ENCODE peak calls at places on chromosomes 7 and 10, in ten cellular contexts. E, M, Y, W, S, N, I, U, Z and V are unnamed samples.

GRCh38 chr7:146922777-146923176 is 806.2 kb downstream of the CNTNAP2 start:
- DNase-seq in M (no peak), E (no peak), N (no peak), Y (no peak), Z (no peak), S (no peak), U (no peak), I (no peak), W (no peak), V (no peak)

GRCh38 chr10:110379831-110380230 is 75.1 kb upstream of the SMNDC1 start:
- DNase-seq in Z (no peak), U (no peak), Y (no peak), N (no peak), S (no peak), E (no peak), M (no peak), W (no peak), I (no peak), V (no peak)

GRCh38 chr10:72133517-72133916 is 45.2 kb upstream of the SPOCK2 start:
- DNase-seq in E (no peak), N (no peak), S (no peak), Z (no peak), Y (no peak), M (peak; percentile 82), U (peak; percentile 81), W (no peak), I (no peak), V (no peak)

GRCh38 chr10:11874568-11875182 is 51.5 kb downstream of the PROSER2 start:
- DNase-seq in Z (peak; percentile 90), W (peak; percentile 7), S (no peak), I (peak; percentile 69), E (peak; percentile 48), N (peak; percentile 42), Y (no peak), M (peak; percentile 31), U (no peak), V (peak; percentile 45)

GRCh38 chr10:8544057-8544380 is 489.5 kb downstream of the GATA3 start:
- DNase-seq in W (no peak), E (no peak), S (no peak), U (no peak), M (no peak), Z (no peak), Y (no peak), I (no peak), N (no peak), V (no peak)

GRCh38 chr10:102799691-102800435 is 37.4 kb downstream of the CYP17A1 start:
- DNase-seq in N (peak; percentile 61), Z (no peak), Y (peak; percentile 70), E (peak; percentile 39), W (no peak), M (peak; percentile 49), S (peak; percentile 54), I (peak; percentile 73), U (no peak), V (no peak)

GRCh38 chr10:12333382-12334185 is 15.8 kb upstream of the CAMK1D start:
- DNase-seq in N (peak; percentile 52), U (peak; percentile 98), W (no peak), I (peak; percentile 88), M (peak; percentile 99), Z (no peak), E (peak; percentile 51), S (peak; percentile 89), Y (peak; percentile 91), V (peak; percentile 26)

GRCh38 chr7:116166167-116166566 is 44.2 kb upstream of the TES start:
- DNase-seq in N (no peak), W (no peak), M (peak; percentile 50), E (no peak), U (peak; percentile 18), S (no peak), Y (no peak), I (no peak), Z (no peak), V (no peak)

GRCh38 chr7:112288301-112288700 is 81.8 kb downstream of the ZNF277 start:
- DNase-seq in I (no peak), U (no peak), E (no peak), Y (no peak), N (no peak), S (no peak), M (no peak), W (no peak), Z (no peak), V (no peak)

GRCh38 chr10:5800782-5801181 is 12.5 kb downstream of the GDI2 start:
- DNase-seq in Z (no peak), W (no peak), N (no peak), E (no peak), M (no peak), S (no peak), I (no peak), Y (no peak), U (no peak), V (no peak)

GRCh38 chr10:33022090-33022489 is 64.1 kb upstream of the ITGB1 start:
- DNase-seq in N (no peak), S (no peak), Y (no peak), E (no peak), I (no peak), Z (no peak), U (no peak), W (no peak), M (no peak), V (no peak)

GRCh38 chr10:43120948-43121290 is 17.3 kb upstream of the CSGALNACT2 start:
- DNase-seq in I (no peak), E (no peak), U (no peak), N (no peak), Y (peak; percentile 80), M (peak; percentile 17), S (no peak), Z (no peak), W (peak; percentile 41), V (no peak)

GRCh38 chr10:119162121-119162520 is 3.4 kb downstream of the SFXN4 start:
- DNase-seq in M (no peak), S (no peak), U (no peak), N (no peak), Z (no peak), I (no peak), E (no peak), W (no peak), Y (no peak), V (no peak)

GRCh38 chr10:119165171-119166110 is at the start of gene SFXN4:
- DNase-seq in M (peak; percentile 51), I (peak; percentile 70), W (peak; percentile 74), E (peak; percentile 86), Z (peak; percentile 51), U (peak; percentile 89), Y (peak; percentile 88), S (peak; percentile 76), N (peak; percentile 68), V (peak; percentile 84)

GRCh38 chr10:119161680-119162079 is 3.8 kb downstream of the SFXN4 start:
- DNase-seq in S (peak; percentile 80), N (no peak), Y (no peak), I (no peak), M (peak; percentile 75), Z (no peak), U (peak; percentile 65), E (no peak), W (no peak), V (no peak)

GRCh38 chr10:119159332-119159731 is 6.2 kb downstream of the SFXN4 start:
- DNase-seq in S (peak; percentile 61), W (no peak), E (no peak), Y (no peak), Z (no peak), U (no peak), I (no peak), M (no peak), N (no peak), V (no peak)

GRCh38 chr10:119162693-119163092 is 2.8 kb downstream of the SFXN4 start:
- DNase-seq in S (no peak), U (no peak), N (no peak), I (no peak), E (no peak), W (no peak), Z (no peak), M (no peak), Y (no peak), V (no peak)
- H3K27ac ChIP-seq in S (no peak overlapping the region), U (no peak overlapping the region), N (no peak overlapping the region), I (no peak overlapping the region), E (no peak overlapping the region), W (no peak overlapping the region), Z (no peak overlapping the region), M (no peak overlapping the region), Y (no peak overlapping the region), V (no peak overlapping the region)

GRCh38 chr10:18563003-18563726 is 88.2 kb downstream of the NSUN6 start:
- DNase-seq in U (no peak), M (no peak), N (no peak), Y (no peak), Z (no peak), E (no peak), W (no peak), S (no peak), I (no peak), V (no peak)
- H3K9me3 ChIP-seq in U (no peaks in the 10 kb centered on the region), M (no peaks in the 10 kb centered on the region), N (no peaks in the 10 kb centered on the region), Y (no peaks in the 10 kb centered on the region), Z (peaks cover 10% of the 10 kb centered on the region), E (peaks cover 80% of the 10 kb centered on the region), W (no peaks in the 10 kb centered on the region), S (no peaks in the 10 kb centered on the region), I (no peaks in the 10 kb centered on the region), V (no peaks in the 10 kb centered on the region)

DNA sequence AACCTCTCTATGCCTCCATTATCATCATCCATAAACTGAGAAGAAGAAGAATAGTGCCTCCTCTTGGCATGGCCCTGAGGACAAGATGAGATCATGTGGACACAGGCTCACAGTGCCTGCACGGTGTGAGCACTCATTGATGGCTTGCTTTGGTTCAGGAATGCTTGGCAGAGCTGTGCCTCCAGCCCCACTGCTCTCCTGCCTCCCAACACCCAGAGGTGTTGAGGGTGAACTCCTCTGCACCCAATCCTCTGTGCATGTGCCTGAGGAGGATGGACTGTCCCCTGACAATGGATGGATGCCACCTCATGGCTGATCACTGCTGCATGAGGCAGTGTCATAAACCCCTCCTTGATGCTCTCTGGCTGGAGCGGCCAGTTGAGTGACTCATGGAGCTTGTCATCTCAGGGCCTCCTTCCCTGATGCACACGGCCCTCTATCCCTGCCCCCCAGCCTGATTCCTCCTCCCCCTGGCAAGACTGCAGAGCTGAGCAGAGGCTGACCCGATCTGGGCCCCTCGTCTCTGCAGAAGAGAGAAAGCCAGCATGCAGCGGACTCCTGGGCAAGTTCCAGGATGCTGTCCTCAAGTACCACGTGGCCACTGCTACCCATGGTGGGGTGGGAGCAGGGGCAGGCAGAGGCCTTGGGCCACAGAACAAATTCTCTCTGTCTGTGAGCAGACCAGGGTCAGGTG is 136.3 kb downstream of the KCNMA1 start:
- DNase-seq in U (peak; percentile 96), I (no peak), E (no peak), S (peak; percentile 74), M (peak; percentile 93), N (peak; percentile 46), Y (peak; percentile 67), Z (no peak), W (no peak), V (no peak)
- H3K27ac ChIP-seq in U (peak overlapping the region; percentile 90), I (no peak overlapping the region), E (no peak overlapping the region), S (peak overlapping the region; percentile 29), M (peak overlapping the region; percentile 80), N (peak overlapping the region; percentile 59), Y (no peak overlapping the region), Z (no peak overlapping the region), W (no peak overlapping the region), V (no peak overlapping the region)

DNA sequence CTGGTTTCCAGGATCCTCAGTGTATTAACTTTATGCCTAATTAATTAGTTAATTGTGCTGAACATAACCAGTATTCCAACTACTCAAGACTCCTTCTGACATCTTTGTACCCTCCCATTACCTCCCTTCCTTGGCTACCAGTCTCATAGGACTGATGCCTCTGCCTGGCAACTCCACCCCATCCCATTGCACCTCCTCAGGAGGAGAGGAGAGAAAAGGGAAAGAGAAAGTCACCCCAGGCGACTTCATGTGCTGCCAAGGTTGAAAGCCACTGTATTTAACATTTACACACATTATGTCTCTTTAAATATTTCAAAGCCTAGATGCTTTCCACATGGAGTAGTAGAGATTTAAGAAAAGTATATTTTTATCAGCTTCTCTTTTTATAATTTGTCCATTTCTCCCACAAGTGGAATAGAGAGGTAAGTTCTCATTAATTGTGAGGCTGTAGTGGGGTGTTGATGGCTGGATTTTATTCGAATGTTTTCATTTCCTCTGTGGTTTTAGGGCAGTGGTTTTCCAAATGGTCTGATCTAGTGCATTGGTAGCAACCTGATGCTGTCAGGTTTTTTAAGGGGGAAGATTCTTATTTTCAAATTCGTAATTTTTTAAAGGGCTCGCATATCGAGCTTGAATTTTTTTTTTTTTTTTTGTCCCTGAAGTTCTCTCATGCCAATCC is 148.0 kb downstream of the BICC1 start:
- DNase-seq in M (peak; percentile 77), I (no peak), Z (no peak), E (no peak), U (peak; percentile 48), N (no peak), Y (no peak), S (no peak), W (no peak), V (no peak)
- H3K9me3 ChIP-seq in M (no peaks in the 10 kb centered on the region), I (no peaks in the 10 kb centered on the region), Z (peaks cover 8% of the 10 kb centered on the region), E (peaks cover 32% of the 10 kb centered on the region), U (no peaks in the 10 kb centered on the region), N (no peaks in the 10 kb centered on the region), Y (peaks cover 3% of the 10 kb centered on the region), S (no peaks in the 10 kb centered on the region), W (no peaks in the 10 kb centered on the region), V (no peaks in the 10 kb centered on the region)